ENCODE peak calls at places on chromosomes 1 and 21, in nine cellular contexts. T is stimulated activated naive B cell treated with anti-CD40 and anti-IgM and Interleukin-4, amounts not matched to agents 10 μg/mL and 1 μg/mL and 100 μg/mL, for 72 hours; D is B cell; X is activated T-cell treated with anti-CD3 and anti-CD28 coated beads for 4 hours; P is T-helper 2 cell treated with Interferon-gamma antibody and Interleukin-4, amounts not matched to agents 5 μg/mL and 100 μg/mL, for 36 hours; A is stimulated activated CD8-positive, alpha-beta memory T cell treated with anti-CD3 and anti-CD28 coated beads, Interleukin-15, amount 100 ng/mL, for 24 hours; J is MM.1S; M is ecto neural progenitor cell; K is glutamatergic neuron. W is an unnamed sample.
A peak's percentile ranks its signal among the peaks of the same experiment; 100 is the strongest.

GRCh38 chr21:41426656-41427311 is 745 bp downstream of the MX1 start:
- DNase-seq in K (no peak), X (no peak), A (no peak), P (no peak), J (no peak), D (no peak), T (no peak), M (peak; percentile 45), W (no peak)

GRCh38 chr1:212651521-212651920 is 43.0 kb downstream of the ATF3 start:
- DNase-seq in T (no peak), J (no peak), P (no peak), K (no peak), M (peak; percentile 12), D (no peak), X (no peak), A (no peak), W (no peak)

GRCh38 chr1:108865316-108865910 is 8.5 kb upstream of the AKNAD1 start:
- DNase-seq in K (no peak), P (no peak), J (no peak), X (no peak), M (no peak), D (no peak), A (no peak), T (no peak), W (no peak)

GRCh38 chr1:48675251-48675650 is 101.4 kb downstream of the BEND5 start:
- DNase-seq in X (no peak), T (no peak), M (no peak), D (no peak), K (no peak), J (no peak), P (no peak), A (no peak), W (no peak)

GRCh38 chr1:228043281-228043845 is 36.6 kb downstream of the WNT3A start:
- DNase-seq in P (no peak), J (no peak), X (no peak), M (peak; percentile 22), D (no peak), A (no peak), K (no peak), T (no peak), W (peak; percentile 10)

GRCh38 chr1:2314803-2315710 is 76.3 kb downstream of the MORN1 start:
- DNase-seq in D (peak; percentile 64), T (no peak), X (peak; percentile 67), J (no peak), A (no peak), K (no peak), P (peak; percentile 37), M (peak; percentile 81), W (peak; percentile 90)

GRCh38 chr1:78676347-78676982 is 26.8 kb downstream of the IFI44 start:
- DNase-seq in X (peak; percentile 62), D (no peak), M (no peak), T (no peak), A (no peak), J (peak; percentile 66), K (no peak), P (no peak), W (no peak)

GRCh38 chr1:53896673-53897229 is 2.8 kb downstream of the DIO1 start:
- DNase-seq in X (no peak), D (no peak), K (no peak), T (no peak), M (no peak), A (no peak), J (no peak), P (no peak), W (no peak)

GRCh38 chr1:184427722-184428121 is 40.9 kb downstream of the C1orf21 start:
- DNase-seq in A (no peak), M (no peak), T (no peak), D (no peak), K (no peak), J (no peak), P (no peak), X (no peak), W (no peak)

GRCh38 chr1:31689821-31690220 is 14.0 kb downstream of the COL16A1 start:
- DNase-seq in A (no peak), T (no peak), P (no peak), D (no peak), M (no peak), J (no peak), K (no peak), X (no peak), W (peak; percentile 26)

GRCh38 chr1:95532335-95532734 is 298.3 kb downstream of the RWDD3 start:
- DNase-seq in P (no peak), X (no peak), J (no peak), M (no peak), K (no peak), D (no peak), A (no peak), T (no peak), W (no peak)

GRCh38 chr1:241376711-241377110 is 19.7 kb upstream of the RGS7 start:
- DNase-seq in K (peak; percentile 48), P (no peak), X (no peak), T (no peak), A (no peak), M (no peak), J (no peak), D (no peak), W (no peak)

GRCh38 chr1:54571326-54571725 is 23.3 kb downstream of the ACOT11 start:
- DNase-seq in J (no peak), K (no peak), A (no peak), T (no peak), D (no peak), P (no peak), M (no peak), X (no peak), W (peak; percentile 22)

GRCh38 chr21:33760641-33761103 is 118.4 kb downstream of the ITSN1 start:
- DNase-seq in D (no peak), J (no peak), P (no peak), K (no peak), A (no peak), M (no peak), T (no peak), X (no peak), W (no peak)

W was measured in kidney.